ENCODE peak calls at places on chromosomes 4 and X, in six cellular contexts. One of them, this sample, is unnamed.

GRCh38 chr4:26076000-26076587 is 162.1 kb downstream of the SMIM20 start:
- DNase-seq in GM12864: peak
- DNase-seq in astrocyte of the spinal cord: peak
- DNase-seq in endodermal cell: no peak
- DNase-seq in CD8-positive, alpha-beta T cell: no peak
- DNase-seq in lower leg skin: peak
- DNase-seq in this sample: no peak

GRCh38 chrX:140709421-140709846 is at the start of gene LINC00632:
- DNase-seq in GM12864: no peak
- DNase-seq in astrocyte of the spinal cord: no peak
- DNase-seq in endodermal cell: no peak
- DNase-seq in CD8-positive, alpha-beta T cell: no peak
- DNase-seq in lower leg skin: no peak
- DNase-seq in this sample: no peak

GRCh38 chrX:136227948-136228584 is 23.1 kb downstream of the MAP7D3 start:
- DNase-seq in GM12864: no peak
- DNase-seq in astrocyte of the spinal cord: no peak
- DNase-seq in endodermal cell: no peak
- DNase-seq in CD8-positive, alpha-beta T cell: no peak
- DNase-seq in lower leg skin: no peak
- DNase-seq in this sample: no peak

GRCh38 chr4:18798123-18798522 is 776.6 kb upstream of the LCORL start:
- DNase-seq in GM12864: no peak
- DNase-seq in astrocyte of the spinal cord: no peak
- DNase-seq in endodermal cell: no peak
- DNase-seq in CD8-positive, alpha-beta T cell: no peak
- DNase-seq in lower leg skin: no peak
- DNase-seq in this sample: no peak

GRCh38 chrX:40166582-40166981 is 68.8 kb upstream of the BCOR start:
- DNase-seq in GM12864: no peak
- DNase-seq in astrocyte of the spinal cord: peak
- DNase-seq in endodermal cell: peak
- DNase-seq in CD8-positive, alpha-beta T cell: no peak
- DNase-seq in lower leg skin: no peak
- DNase-seq in this sample: no peak

GRCh38 chr4:55475394-55476243 is 71.1 kb downstream of the CLOCK start:
- DNase-seq in GM12864: no peak
- DNase-seq in astrocyte of the spinal cord: peak
- DNase-seq in endodermal cell: no peak
- DNase-seq in CD8-positive, alpha-beta T cell: no peak
- DNase-seq in lower leg skin: no peak
- DNase-seq in this sample: no peak

GRCh38 chr4:93659629-93660028 is 168.9 kb upstream of the ATOH1 start:
- DNase-seq in GM12864: no peak
- DNase-seq in astrocyte of the spinal cord: peak
- DNase-seq in endodermal cell: no peak
- DNase-seq in CD8-positive, alpha-beta T cell: no peak
- DNase-seq in lower leg skin: no peak
- DNase-seq in this sample: no peak

GRCh38 chr4:12445711-12446110 is 1017.0 kb upstream of the HS3ST1 start:
- DNase-seq in GM12864: no peak
- DNase-seq in astrocyte of the spinal cord: no peak
- DNase-seq in endodermal cell: no peak
- DNase-seq in CD8-positive, alpha-beta T cell: no peak
- DNase-seq in lower leg skin: no peak
- DNase-seq in this sample: no peak

GRCh38 chr4:118120120-118120760 is 86.0 kb downstream of the NDST3 start:
- DNase-seq in GM12864: no peak
- DNase-seq in astrocyte of the spinal cord: no peak
- DNase-seq in endodermal cell: peak
- DNase-seq in CD8-positive, alpha-beta T cell: no peak
- DNase-seq in lower leg skin: no peak
- DNase-seq in this sample: no peak

GRCh38 chrX:93538575-93538974 is 134.8 kb downstream of the NAP1L3 start:
- DNase-seq in GM12864: no peak
- DNase-seq in astrocyte of the spinal cord: no peak
- DNase-seq in endodermal cell: no peak
- DNase-seq in CD8-positive, alpha-beta T cell: no peak
- DNase-seq in lower leg skin: no peak
- DNase-seq in this sample: no peak

GRCh38 chr4:86358176-86358701 is 1.6 kb downstream of the MAPK10 start:
- DNase-seq in GM12864: no peak
- DNase-seq in astrocyte of the spinal cord: no peak
- DNase-seq in endodermal cell: no peak
- DNase-seq in CD8-positive, alpha-beta T cell: no peak
- DNase-seq in lower leg skin: no peak
- DNase-seq in this sample: no peak

GRCh38 chrX:9122504-9123245 is 88.7 kb upstream of the FAM9B start:
- DNase-seq in GM12864: no peak
- DNase-seq in astrocyte of the spinal cord: peak
- DNase-seq in endodermal cell: no peak
- DNase-seq in CD8-positive, alpha-beta T cell: no peak
- DNase-seq in lower leg skin: no peak
- DNase-seq in this sample: no peak

GRCh38 chr4:145797278-145797677 is 117.3 kb downstream of the C4orf51 start:
- DNase-seq in GM12864: no peak
- DNase-seq in astrocyte of the spinal cord: no peak
- DNase-seq in endodermal cell: no peak
- DNase-seq in CD8-positive, alpha-beta T cell: no peak
- DNase-seq in lower leg skin: no peak
- DNase-seq in this sample: no peak

GRCh38 chr4:155777971-155778710 is 19.3 kb downstream of the GUCY1B1 start:
- DNase-seq in GM12864: no peak
- DNase-seq in astrocyte of the spinal cord: peak
- DNase-seq in endodermal cell: no peak
- DNase-seq in CD8-positive, alpha-beta T cell: no peak
- DNase-seq in lower leg skin: no peak
- DNase-seq in this sample: no peak

GRCh38 chr4:80007745-80008149 is 65.3 kb downstream of the ANTXR2 start:
- DNase-seq in GM12864: no peak
- DNase-seq in astrocyte of the spinal cord: no peak
- DNase-seq in endodermal cell: no peak
- DNase-seq in CD8-positive, alpha-beta T cell: no peak
- DNase-seq in lower leg skin: no peak
- DNase-seq in this sample: no peak

GRCh38 chrX:101708180-101708579 is 48.5 kb upstream of the ARMCX2 start:
- DNase-seq in GM12864: no peak
- DNase-seq in astrocyte of the spinal cord: no peak
- DNase-seq in endodermal cell: no peak
- DNase-seq in CD8-positive, alpha-beta T cell: no peak
- DNase-seq in lower leg skin: no peak
- DNase-seq in this sample: no peak

GRCh38 chrX:69361286-69361926 is 142.7 kb upstream of the NALF2 start:
- DNase-seq in GM12864: no peak
- DNase-seq in astrocyte of the spinal cord: no peak
- DNase-seq in endodermal cell: no peak
- DNase-seq in CD8-positive, alpha-beta T cell: no peak
- DNase-seq in lower leg skin: no peak
- DNase-seq in this sample: no peak

GRCh38 chr4:11252149-11252548 is 176.5 kb downstream of the HS3ST1 start:
- DNase-seq in GM12864: no peak
- DNase-seq in astrocyte of the spinal cord: no peak
- DNase-seq in endodermal cell: peak
- DNase-seq in CD8-positive, alpha-beta T cell: no peak
- DNase-seq in lower leg skin: no peak
- DNase-seq in this sample: no peak

GRCh38 chr4:169619518-169619957 is 840 bp upstream of the CLCN3 start:
- DNase-seq in GM12864: no peak
- DNase-seq in astrocyte of the spinal cord: peak
- DNase-seq in endodermal cell: peak
- DNase-seq in CD8-positive, alpha-beta T cell: peak
- DNase-seq in lower leg skin: peak
- DNase-seq in this sample: peak

GRCh38 chr4:168409089-168409801 is 71.0 kb downstream of the DDX60L start:
- DNase-seq in GM12864: no peak
- DNase-seq in astrocyte of the spinal cord: peak
- DNase-seq in endodermal cell: no peak
- DNase-seq in CD8-positive, alpha-beta T cell: no peak
- DNase-seq in lower leg skin: no peak
- DNase-seq in this sample: no peak

GRCh38 chr4:156799121-156799589 is 172.4 kb downstream of the PDGFC start:
- DNase-seq in GM12864: no peak
- DNase-seq in astrocyte of the spinal cord: no peak
- DNase-seq in endodermal cell: no peak
- DNase-seq in CD8-positive, alpha-beta T cell: no peak
- DNase-seq in lower leg skin: no peak
- DNase-seq in this sample: no peak

GRCh38 chr4:170400346-170400745 is 310.6 kb upstream of the AADAT start:
- DNase-seq in GM12864: no peak
- DNase-seq in astrocyte of the spinal cord: no peak
- DNase-seq in endodermal cell: peak
- DNase-seq in CD8-positive, alpha-beta T cell: no peak
- DNase-seq in lower leg skin: no peak
- DNase-seq in this sample: no peak

GRCh38 chr4:59994118-59994517 is 1206.0 kb upstream of the ADGRL3 start:
- DNase-seq in GM12864: no peak
- DNase-seq in astrocyte of the spinal cord: no peak
- DNase-seq in endodermal cell: peak
- DNase-seq in CD8-positive, alpha-beta T cell: no peak
- DNase-seq in lower leg skin: no peak
- DNase-seq in this sample: no peak

GRCh38 chr4:41369680-41370079 is 113.0 kb downstream of the UCHL1 start:
- DNase-seq in GM12864: no peak
- DNase-seq in astrocyte of the spinal cord: no peak
- DNase-seq in endodermal cell: no peak
- DNase-seq in CD8-positive, alpha-beta T cell: no peak
- DNase-seq in lower leg skin: no peak
- DNase-seq in this sample: no peak

GRCh38 chr4:159977907-159978617 is 875.2 kb downstream of the RAPGEF2 start:
- DNase-seq in GM12864: no peak
- DNase-seq in astrocyte of the spinal cord: no peak
- DNase-seq in endodermal cell: peak
- DNase-seq in CD8-positive, alpha-beta T cell: no peak
- DNase-seq in lower leg skin: no peak
- DNase-seq in this sample: no peak

GRCh38 chrX:99242001-99242400 is 1168.1 kb downstream of the PCDH19 start:
- DNase-seq in GM12864: no peak
- DNase-seq in astrocyte of the spinal cord: no peak
- DNase-seq in endodermal cell: peak
- DNase-seq in CD8-positive, alpha-beta T cell: no peak
- DNase-seq in lower leg skin: no peak
- DNase-seq in this sample: no peak

GRCh38 chr4:140156529-140157171 is 2.7 kb upstream of the MAML3 start:
- DNase-seq in GM12864: peak
- DNase-seq in astrocyte of the spinal cord: no peak
- DNase-seq in endodermal cell: no peak
- DNase-seq in CD8-positive, alpha-beta T cell: peak
- DNase-seq in lower leg skin: no peak
- DNase-seq in this sample: peak

GRCh38 chrX:105701310-105702052 is 120.9 kb upstream of the NRK start:
- DNase-seq in GM12864: no peak
- DNase-seq in astrocyte of the spinal cord: peak
- DNase-seq in endodermal cell: no peak
- DNase-seq in CD8-positive, alpha-beta T cell: no peak
- DNase-seq in lower leg skin: no peak
- DNase-seq in this sample: no peak

GRCh38 chr4:146063143-146063542 is 112.4 kb upstream of the LSM6 start:
- DNase-seq in GM12864: no peak
- DNase-seq in astrocyte of the spinal cord: no peak
- DNase-seq in endodermal cell: no peak
- DNase-seq in CD8-positive, alpha-beta T cell: no peak
- DNase-seq in lower leg skin: no peak
- DNase-seq in this sample: no peak

GRCh38 chrX:47751670-47752069 is 85.0 kb upstream of the ZNF81 start:
- DNase-seq in GM12864: no peak
- DNase-seq in astrocyte of the spinal cord: no peak
- DNase-seq in endodermal cell: peak
- DNase-seq in CD8-positive, alpha-beta T cell: peak
- DNase-seq in lower leg skin: no peak
- DNase-seq in this sample: no peak

GRCh38 chr4:57418133-57418532 is 307.9 kb upstream of the IGFBP7 start:
- DNase-seq in GM12864: no peak
- DNase-seq in astrocyte of the spinal cord: no peak
- DNase-seq in endodermal cell: no peak
- DNase-seq in CD8-positive, alpha-beta T cell: no peak
- DNase-seq in lower leg skin: no peak
- DNase-seq in this sample: no peak

GRCh38 chr4:158051401-158052235 is 121.2 kb downstream of the GASK1B start:
- DNase-seq in GM12864: no peak
- DNase-seq in astrocyte of the spinal cord: peak
- DNase-seq in endodermal cell: no peak
- DNase-seq in CD8-positive, alpha-beta T cell: no peak
- DNase-seq in lower leg skin: peak
- DNase-seq in this sample: no peak

GRCh38 chr4:103996059-103996458 is 276.3 kb upstream of the TACR3 start:
- DNase-seq in GM12864: no peak
- DNase-seq in astrocyte of the spinal cord: peak
- DNase-seq in endodermal cell: peak
- DNase-seq in CD8-positive, alpha-beta T cell: no peak
- DNase-seq in lower leg skin: no peak
- DNase-seq in this sample: no peak
- TF ChIP-seq CTCF in GM12864: no peak
- TF ChIP-seq CTCF in astrocyte of the spinal cord: peak
- TF ChIP-seq CTCF in endodermal cell: no peak
- TF ChIP-seq CTCF in CD8-positive, alpha-beta T cell: no peak
- TF ChIP-seq CTCF in lower leg skin: no peak
- TF ChIP-seq CTCF in this sample: no peak

GRCh38 chrX:31224321-31225012 is 152.6 kb upstream of the FTHL17 start:
- DNase-seq in GM12864: no peak
- DNase-seq in astrocyte of the spinal cord: no peak
- DNase-seq in endodermal cell: no peak
- DNase-seq in CD8-positive, alpha-beta T cell: no peak
- DNase-seq in lower leg skin: no peak
- DNase-seq in this sample: no peak
- TF ChIP-seq CTCF in GM12864: no peak
- TF ChIP-seq CTCF in astrocyte of the spinal cord: no peak
- TF ChIP-seq CTCF in endodermal cell: no peak
- TF ChIP-seq CTCF in CD8-positive, alpha-beta T cell: no peak
- TF ChIP-seq CTCF in lower leg skin: no peak
- TF ChIP-seq CTCF in this sample: no peak

GRCh38 chr4:15955670-15956069 is 7.3 kb downstream of the FGFBP2 start:
- DNase-seq in GM12864: no peak
- DNase-seq in astrocyte of the spinal cord: peak
- DNase-seq in endodermal cell: no peak
- DNase-seq in CD8-positive, alpha-beta T cell: no peak
- DNase-seq in lower leg skin: no peak
- DNase-seq in this sample: no peak
- TF ChIP-seq CTCF in GM12864: peak
- TF ChIP-seq CTCF in astrocyte of the spinal cord: peak
- TF ChIP-seq CTCF in endodermal cell: no peak
- TF ChIP-seq CTCF in CD8-positive, alpha-beta T cell: no peak
- TF ChIP-seq CTCF in lower leg skin: no peak
- TF ChIP-seq CTCF in this sample: no peak

DNA sequence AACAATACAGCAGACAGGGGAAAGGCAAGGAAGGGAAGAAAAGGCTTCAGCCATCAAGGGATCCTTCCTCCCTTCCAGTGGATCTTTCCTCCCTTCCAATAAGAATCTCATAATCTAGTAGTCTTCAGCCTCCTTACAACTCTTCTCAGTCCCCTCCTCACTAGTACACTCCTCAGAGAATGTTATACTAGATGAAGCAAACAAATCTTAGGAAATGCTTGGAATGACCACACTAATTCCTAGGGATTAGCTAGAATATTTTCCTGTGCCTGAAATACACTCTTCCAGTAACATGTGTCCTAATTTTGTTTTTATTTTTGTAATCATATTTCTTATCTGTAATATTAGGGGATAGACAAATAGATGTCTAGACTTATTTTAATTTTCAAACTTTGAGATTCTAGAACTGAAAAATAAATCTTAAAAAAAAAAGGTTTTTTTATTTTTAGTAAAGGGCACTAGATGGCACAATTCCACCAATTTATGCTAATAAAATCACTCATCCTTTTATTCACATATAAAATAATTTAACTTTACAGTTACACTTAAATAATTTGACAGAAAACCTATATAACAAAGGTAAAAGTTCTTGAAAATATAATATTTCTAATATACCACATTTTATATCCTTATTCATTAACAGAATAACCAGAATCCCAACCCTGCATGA is 7.0 kb upstream of the STPG2 start:
- DNase-seq in GM12864: no peak
- DNase-seq in astrocyte of the spinal cord: peak
- DNase-seq in endodermal cell: no peak
- DNase-seq in CD8-positive, alpha-beta T cell: no peak
- DNase-seq in lower leg skin: no peak
- DNase-seq in this sample: no peak
- TF ChIP-seq CTCF in GM12864: no peak
- TF ChIP-seq CTCF in astrocyte of the spinal cord: peak
- TF ChIP-seq CTCF in endodermal cell: peak
- TF ChIP-seq CTCF in CD8-positive, alpha-beta T cell: peak
- TF ChIP-seq CTCF in lower leg skin: no peak
- TF ChIP-seq CTCF in this sample: no peak